ENCODE peak calls at places on chromosomes 13 and 19, in seven cellular contexts. T is H9, A is IMR-90, H is mesenchymal stem cell, E is trophoblast cell, L is mesendoderm, R is H1. J is an unnamed sample.

GRCh38 chr19:14091086-14091884 is 734 bp upstream of the SAMD1 start:
- DNase-seq in T (no peak), A (peak; percentile 64), H (peak; percentile 77), E (peak; percentile 41), L (peak; percentile 78), R (no peak), J (peak; percentile 78)

GRCh38 chr13:50589139-50589538 is 254.4 kb downstream of the DLEU7 start:
- DNase-seq in T (no peak), A (peak; percentile 91), H (peak; percentile 84), E (no peak), L (no peak), R (no peak), J (no peak)

GRCh38 chr19:4075373-4075772 is 8.7 kb upstream of the ZBTB7A start:
- DNase-seq in T (no peak), A (no peak), H (no peak), E (no peak), L (no peak), R (no peak), J (no peak)

GRCh38 chr19:37817180-37817911 is 38.0 kb upstream of the ZNF573 start:
- DNase-seq in T (peak; percentile 91), A (peak; percentile 3), H (no peak), E (peak; percentile 28), L (peak; percentile 80), R (peak; percentile 10), J (peak; percentile 63)

GRCh38 chr13:48456546-48456945 is 43.6 kb upstream of the LPAR6 start:
- DNase-seq in T (no peak), A (no peak), H (no peak), E (no peak), L (no peak), R (no peak), J (no peak)

GRCh38 chr19:48913114-48913513 is 13.0 kb downstream of the NUCB1 start:
- DNase-seq in T (no peak), A (no peak), H (no peak), E (peak; percentile 55), L (peak; percentile 45), R (no peak), J (no peak)

GRCh38 chr13:79393564-79394249 is 12.3 kb downstream of the RBM26 start:
- DNase-seq in T (no peak), A (no peak), H (no peak), E (peak; percentile 14), L (no peak), R (no peak), J (no peak)

GRCh38 chr19:43984687-43985000 is 656 bp downstream of the ZNF155 start:
- DNase-seq in T (no peak), A (no peak), H (no peak), E (no peak), L (no peak), R (no peak), J (no peak)

GRCh38 chr13:19782049-19782726 is 557 bp downstream of the PSPC1 start:
- DNase-seq in T (no peak), A (peak; percentile 45), H (peak; percentile 70), E (peak; percentile 39), L (peak; percentile 51), R (no peak), J (peak; percentile 26)

GRCh38 chr19:46225558-46226004 is 4.0 kb upstream of the IGFL1 start:
- DNase-seq in T (no peak), A (peak; percentile 2), H (peak; percentile 5), E (no peak), L (no peak), R (no peak), J (peak; percentile 33)

GRCh38 chr13:45838171-45838745 is 13.3 kb downstream of the SIAH3 start:
- DNase-seq in T (no peak), A (no peak), H (no peak), E (no peak), L (no peak), R (no peak), J (no peak)

GRCh38 chr13:76677047-76677446 is 209.2 kb downstream of the KCTD12 start:
- DNase-seq in T (no peak), A (peak; percentile 43), H (no peak), E (no peak), L (no peak), R (no peak), J (no peak)

GRCh38 chr19:51441410-51442390 is 16.6 kb downstream of the SIGLEC8 start:
- DNase-seq in T (no peak), A (no peak), H (no peak), E (peak; percentile 24), L (no peak), R (no peak), J (no peak)

GRCh38 chr13:90105881-90106496 is 1241.5 kb upstream of the MIR17HG start:
- DNase-seq in T (no peak), A (no peak), H (peak; percentile 49), E (no peak), L (peak; percentile 16), R (no peak), J (no peak)

GRCh38 chr13:24217601-24218281 is 57.2 kb downstream of the SPATA13 start:
- DNase-seq in T (peak; percentile 53), A (no peak), H (peak; percentile 18), E (no peak), L (peak; percentile 46), R (no peak), J (no peak)

GRCh38 chr19:29117926-29118325 is 95.0 kb downstream of the UQCRFS1 start:
- DNase-seq in T (no peak), A (no peak), H (no peak), E (no peak), L (no peak), R (no peak), J (no peak)

GRCh38 chr19:16026131-16026530 is 50.2 kb upstream of the TPM4 start:
- DNase-seq in T (no peak), A (no peak), H (no peak), E (no peak), L (no peak), R (no peak), J (no peak)

GRCh38 chr13:49444517-49445395 is 682 bp downstream of the SETDB2 start:
- DNase-seq in T (no peak), A (peak; percentile 68), H (peak; percentile 80), E (peak; percentile 49), L (peak; percentile 89), R (no peak), J (peak; percentile 29)

GRCh38 chr13:99687728-99688397 is 186.6 kb downstream of the TM9SF2 start:
- DNase-seq in T (peak; percentile 79), A (no peak), H (no peak), E (no peak), L (peak; percentile 98), R (peak; percentile 85), J (peak; percentile 64)

GRCh38 chr19:1700733-1701663 is 48.6 kb upstream of the TCF3 start:
- DNase-seq in T (no peak), A (no peak), H (no peak), E (no peak), L (no peak), R (no peak), J (no peak)

GRCh38 chr19:1705367-1705766 is 47.9 kb upstream of the ONECUT3 start:
- DNase-seq in T (no peak), A (no peak), H (no peak), E (no peak), L (no peak), R (no peak), J (no peak)

GRCh38 chr19:1699998-1700732 is 47.8 kb upstream of the TCF3 start:
- DNase-seq in T (no peak), A (no peak), H (no peak), E (no peak), L (no peak), R (no peak), J (no peak)

GRCh38 chr19:1707240-1707639 is 46.1 kb upstream of the ONECUT3 start:
- DNase-seq in T (no peak), A (no peak), H (no peak), E (no peak), L (no peak), R (no peak), J (no peak)

GRCh38 chr19:1704339-1704738 is 49.0 kb upstream of the ONECUT3 start:
- DNase-seq in T (no peak), A (no peak), H (no peak), E (no peak), L (no peak), R (no peak), J (no peak)
- H3K23ac ChIP-seq in T (no peak overlapping the region), A (no peak overlapping the region), H (no peak overlapping the region), E (no peak overlapping the region), L (no peak overlapping the region), R (no peak overlapping the region), J (no peak overlapping the region)

GRCh38 chr19:6286676-6287075 is 6.9 kb upstream of the MLLT1 start:
- DNase-seq in T (no peak), A (no peak), H (no peak), E (no peak), L (no peak), R (no peak), J (no peak)

GRCh38 chr19:6288737-6289136 is 9.0 kb upstream of the MLLT1 start:
- DNase-seq in T (no peak), A (no peak), H (no peak), E (no peak), L (no peak), R (no peak), J (no peak)

GRCh38 chr19:6292006-6292405 is 12.2 kb upstream of the MLLT1 start:
- DNase-seq in T (no peak), A (no peak), H (no peak), E (no peak), L (no peak), R (no peak), J (no peak)

GRCh38 chr19:6287269-6287885 is 7.6 kb upstream of the MLLT1 start:
- DNase-seq in T (no peak), A (no peak), H (peak; percentile 27), E (no peak), L (peak; percentile 57), R (no peak), J (no peak)
- H3K23ac ChIP-seq in T (no peak overlapping the region), A (no peak overlapping the region), H (no peak overlapping the region), E (no peak overlapping the region), L (no peak overlapping the region), R (no peak overlapping the region), J (no peak overlapping the region)

GRCh38 chr19:7864719-7865074 is 9.5 kb downstream of the PRR36 start:
- DNase-seq in T (no peak), A (no peak), H (no peak), E (no peak), L (no peak), R (no peak), J (no peak)

GRCh38 chr19:7863157-7863970 is 10.8 kb downstream of the PRR36 start:
- DNase-seq in T (peak; percentile 77), A (no peak), H (no peak), E (no peak), L (peak; percentile 57), R (no peak), J (no peak)

GRCh38 chr19:7865262-7865911 is 8.8 kb downstream of the PRR36 start:
- DNase-seq in T (no peak), A (no peak), H (no peak), E (no peak), L (no peak), R (no peak), J (no peak)

GRCh38 chr19:7862413-7862951 is 11.7 kb downstream of the PRR36 start:
- DNase-seq in T (peak; percentile 98), A (peak; percentile 34), H (peak; percentile 67), E (peak; percentile 31), L (peak; percentile 92), R (peak; percentile 83), J (peak; percentile 93)

GRCh38 chr19:7863971-7864718 is 10.0 kb downstream of the PRR36 start:
- DNase-seq in T (no peak), A (no peak), H (no peak), E (no peak), L (no peak), R (no peak), J (no peak)
- H3K23ac ChIP-seq in T (no peak overlapping the region), A (no peak overlapping the region), H (no peak overlapping the region), E (no peak overlapping the region), L (no peak overlapping the region), R (no peak overlapping the region), J (peak overlapping the region; percentile 3)

GRCh38 chr13:53054569-53054968 is 26.0 kb downstream of the OLFM4 start:
- DNase-seq in T (no peak), A (no peak), H (no peak), E (no peak), L (no peak), R (no peak), J (no peak)
- H3K23ac ChIP-seq in T (no peak overlapping the region), A (no peak overlapping the region), H (no peak overlapping the region), E (no peak overlapping the region), L (no peak overlapping the region), R (no peak overlapping the region), J (no peak overlapping the region)

J was measured in neuronal stem cell.